ENCODE peak calls at places on chromosomes 3 and 15, in nine cellular contexts. One of them, this sample, is unnamed.
A peak's percentile ranks its signal among the peaks of the same experiment; 100 is the strongest.

GRCh38 chr3:184145120-184145524 is 10.0 kb downstream of the EIF2B5 start:
- DNase-seq in right atrium auricular region: no peak
- DNase-seq in mesendoderm: peak; percentile 79
- DNase-seq in mucosa of descending colon: no peak
- DNase-seq in ovary: no peak
- DNase-seq in colonic mucosa: peak; percentile 69
- DNase-seq in CD8-positive, alpha-beta memory T cell: no peak
- DNase-seq in HCT116: no peak
- DNase-seq in left ventricle myocardium inferior: peak; percentile 45
- DNase-seq in this sample: no peak

GRCh38 chr15:89768071-89768500 is 8.0 kb upstream of the MESP2 start:
- DNase-seq in left ventricle myocardium inferior: no peak
- DNase-seq in HCT116: no peak
- DNase-seq in mesendoderm: no peak
- DNase-seq in colonic mucosa: peak; percentile 55
- DNase-seq in CD8-positive, alpha-beta memory T cell: no peak
- DNase-seq in ovary: no peak
- DNase-seq in mucosa of descending colon: peak; percentile 66
- DNase-seq in right atrium auricular region: peak; percentile 69
- DNase-seq in this sample: no peak

GRCh38 chr3:196517142-196517808 is 2.1 kb upstream of the SMCO1 start:
- DNase-seq in left ventricle myocardium inferior: no peak
- DNase-seq in mucosa of descending colon: no peak
- DNase-seq in mesendoderm: no peak
- DNase-seq in CD8-positive, alpha-beta memory T cell: no peak
- DNase-seq in ovary: no peak
- DNase-seq in colonic mucosa: no peak
- DNase-seq in right atrium auricular region: no peak
- DNase-seq in HCT116: no peak
- DNase-seq in this sample: no peak

GRCh38 chr3:101204246-101204645 is 116.1 kb downstream of the IMPG2 start:
- DNase-seq in ovary: peak; percentile 32
- DNase-seq in CD8-positive, alpha-beta memory T cell: no peak
- DNase-seq in left ventricle myocardium inferior: no peak
- DNase-seq in HCT116: no peak
- DNase-seq in colonic mucosa: no peak
- DNase-seq in mesendoderm: no peak
- DNase-seq in mucosa of descending colon: no peak
- DNase-seq in right atrium auricular region: no peak
- DNase-seq in this sample: no peak

GRCh38 chr3:37182816-37183215 is 8.4 kb upstream of the LRRFIP2 start:
- DNase-seq in left ventricle myocardium inferior: no peak
- DNase-seq in colonic mucosa: no peak
- DNase-seq in ovary: no peak
- DNase-seq in CD8-positive, alpha-beta memory T cell: no peak
- DNase-seq in mesendoderm: no peak
- DNase-seq in mucosa of descending colon: no peak
- DNase-seq in right atrium auricular region: no peak
- DNase-seq in HCT116: no peak
- DNase-seq in this sample: no peak

GRCh38 chr3:58994746-58995330 is 55.0 kb downstream of the CFAP20DC start:
- DNase-seq in left ventricle myocardium inferior: no peak
- DNase-seq in CD8-positive, alpha-beta memory T cell: no peak
- DNase-seq in mesendoderm: peak; percentile 77
- DNase-seq in HCT116: peak; percentile 60
- DNase-seq in ovary: no peak
- DNase-seq in right atrium auricular region: no peak
- DNase-seq in colonic mucosa: peak; percentile 67
- DNase-seq in mucosa of descending colon: no peak
- DNase-seq in this sample: no peak

GRCh38 chr3:13147344-13147743 is 74.1 kb upstream of the IQSEC1 start:
- DNase-seq in colonic mucosa: no peak
- DNase-seq in left ventricle myocardium inferior: no peak
- DNase-seq in mesendoderm: no peak
- DNase-seq in ovary: no peak
- DNase-seq in HCT116: no peak
- DNase-seq in right atrium auricular region: no peak
- DNase-seq in mucosa of descending colon: no peak
- DNase-seq in CD8-positive, alpha-beta memory T cell: no peak
- DNase-seq in this sample: no peak

GRCh38 chr15:93087825-93088199 is 1.2 kb downstream of the RGMA start:
- DNase-seq in mucosa of descending colon: no peak
- DNase-seq in mesendoderm: peak; percentile 83
- DNase-seq in left ventricle myocardium inferior: peak; percentile 78
- DNase-seq in HCT116: peak; percentile 22
- DNase-seq in colonic mucosa: peak; percentile 78
- DNase-seq in right atrium auricular region: peak; percentile 93
- DNase-seq in CD8-positive, alpha-beta memory T cell: peak; percentile 59
- DNase-seq in ovary: peak; percentile 82
- DNase-seq in this sample: peak; percentile 74

GRCh38 chr3:192904632-192905289 is 12.9 kb downstream of the MB21D2 start:
- DNase-seq in right atrium auricular region: no peak
- DNase-seq in mucosa of descending colon: no peak
- DNase-seq in HCT116: no peak
- DNase-seq in ovary: no peak
- DNase-seq in colonic mucosa: no peak
- DNase-seq in CD8-positive, alpha-beta memory T cell: no peak
- DNase-seq in mesendoderm: no peak
- DNase-seq in left ventricle myocardium inferior: no peak
- DNase-seq in this sample: no peak

GRCh38 chr15:92809880-92810361 is 90.2 kb upstream of the CHD2 start:
- DNase-seq in right atrium auricular region: peak; percentile 70
- DNase-seq in colonic mucosa: peak; percentile 63
- DNase-seq in ovary: no peak
- DNase-seq in mesendoderm: peak; percentile 62
- DNase-seq in mucosa of descending colon: no peak
- DNase-seq in left ventricle myocardium inferior: no peak
- DNase-seq in CD8-positive, alpha-beta memory T cell: no peak
- DNase-seq in HCT116: no peak
- DNase-seq in this sample: peak; percentile 69

DNA sequence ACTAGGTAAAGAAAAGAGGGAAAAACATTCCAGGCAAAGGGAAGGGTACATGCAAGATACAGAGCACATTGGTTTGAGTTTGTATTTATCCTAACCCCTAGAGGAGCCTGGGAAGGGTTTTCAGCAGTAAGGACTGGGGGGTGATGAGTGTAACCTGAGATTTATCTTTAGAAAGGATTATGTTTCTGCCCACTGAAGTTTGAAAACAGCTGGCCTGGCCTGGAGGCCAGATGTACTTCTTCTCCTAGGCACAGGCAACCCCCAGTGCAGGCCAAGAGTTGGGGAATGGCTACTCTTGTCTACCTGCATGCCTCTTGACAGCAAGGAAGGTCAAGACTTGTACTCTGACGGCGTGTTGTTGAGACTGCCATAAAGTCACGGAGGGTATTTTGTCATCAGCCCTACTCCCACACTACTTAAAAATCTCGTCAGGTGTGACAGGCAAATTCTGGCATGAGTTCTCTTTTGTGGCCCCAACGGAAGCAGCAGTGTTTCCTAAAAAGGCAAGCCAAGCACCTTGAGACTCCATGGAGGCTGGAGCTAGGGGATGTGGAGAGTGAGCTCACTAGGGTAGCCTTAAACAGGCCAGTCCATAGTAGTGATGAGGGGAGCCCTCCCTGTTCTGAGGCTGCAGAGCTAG is 241.5 kb upstream of the WNT5A start:
- DNase-seq in left ventricle myocardium inferior: no peak
- DNase-seq in colonic mucosa: no peak
- DNase-seq in mesendoderm: no peak
- DNase-seq in CD8-positive, alpha-beta memory T cell: no peak
- DNase-seq in mucosa of descending colon: no peak
- DNase-seq in right atrium auricular region: no peak
- DNase-seq in HCT116: no peak
- DNase-seq in ovary: no peak
- DNase-seq in this sample: no peak
- H3K4me1 ChIP-seq in left ventricle myocardium inferior: no peaks in the 10 kb centered on the region
- H3K4me1 ChIP-seq in colonic mucosa: no peaks in the 10 kb centered on the region
- H3K4me1 ChIP-seq in mesendoderm: peaks cover 4% of the 10 kb centered on the region
- H3K4me1 ChIP-seq in CD8-positive, alpha-beta memory T cell: no peaks in the 10 kb centered on the region
- H3K4me1 ChIP-seq in mucosa of descending colon: no peaks in the 10 kb centered on the region
- H3K4me1 ChIP-seq in right atrium auricular region: no peaks in the 10 kb centered on the region
- H3K4me1 ChIP-seq in HCT116: no peaks in the 10 kb centered on the region
- H3K4me1 ChIP-seq in ovary: peaks cover 1% of the 10 kb centered on the region
- H3K4me1 ChIP-seq in this sample: no peaks in the 10 kb centered on the region

GRCh38 chr3:35223636-35224035 is 415.7 kb upstream of the ARPP21 start:
- DNase-seq in colonic mucosa: no peak
- DNase-seq in ovary: no peak
- DNase-seq in mesendoderm: no peak
- DNase-seq in CD8-positive, alpha-beta memory T cell: no peak
- DNase-seq in left ventricle myocardium inferior: no peak
- DNase-seq in HCT116: no peak
- DNase-seq in mucosa of descending colon: no peak
- DNase-seq in right atrium auricular region: no peak
- DNase-seq in this sample: no peak

DNA sequence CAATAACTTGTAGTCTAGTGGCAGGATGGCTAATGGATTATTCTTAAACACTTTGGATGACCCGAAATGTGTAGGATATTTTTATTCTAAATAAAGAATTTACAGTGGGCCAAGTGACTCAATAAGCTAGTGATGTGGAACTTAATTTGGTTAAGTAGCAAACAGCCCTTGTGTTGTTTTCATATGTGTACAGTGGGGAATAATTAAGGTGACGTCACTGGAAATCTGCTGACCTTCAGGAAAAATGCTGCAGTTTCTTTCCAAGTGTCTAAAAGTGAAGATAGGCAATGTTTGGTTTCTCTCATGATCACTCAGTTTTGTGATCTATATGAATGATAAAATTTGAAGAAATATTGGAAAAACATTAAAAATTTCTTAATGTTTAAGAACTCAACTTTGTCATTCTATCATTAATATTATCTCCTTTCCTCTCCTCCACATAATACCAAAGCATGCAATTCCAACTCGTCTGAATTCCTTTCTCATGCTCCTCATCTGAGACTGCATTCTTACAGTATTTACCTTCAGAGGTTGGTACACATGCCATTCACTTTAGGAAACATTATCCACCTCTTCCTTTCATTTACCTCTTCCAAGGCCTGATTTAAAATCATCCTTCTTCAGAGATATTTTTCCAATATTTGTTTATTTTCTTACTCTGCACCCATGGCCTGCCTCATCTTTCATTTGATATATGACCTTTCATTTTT is 414.6 kb upstream of the ARPP21 start:
- DNase-seq in CD8-positive, alpha-beta memory T cell: no peak
- DNase-seq in HCT116: no peak
- DNase-seq in right atrium auricular region: no peak
- DNase-seq in ovary: no peak
- DNase-seq in mucosa of descending colon: no peak
- DNase-seq in colonic mucosa: no peak
- DNase-seq in left ventricle myocardium inferior: no peak
- DNase-seq in mesendoderm: no peak
- DNase-seq in this sample: no peak
- H3K4me1 ChIP-seq in CD8-positive, alpha-beta memory T cell: no peaks in the 10 kb centered on the region
- H3K4me1 ChIP-seq in HCT116: no peaks in the 10 kb centered on the region
- H3K4me1 ChIP-seq in right atrium auricular region: no peaks in the 10 kb centered on the region
- H3K4me1 ChIP-seq in ovary: no peaks in the 10 kb centered on the region
- H3K4me1 ChIP-seq in mucosa of descending colon: no peaks in the 10 kb centered on the region
- H3K4me1 ChIP-seq in colonic mucosa: no peaks in the 10 kb centered on the region
- H3K4me1 ChIP-seq in left ventricle myocardium inferior: no peaks in the 10 kb centered on the region
- H3K4me1 ChIP-seq in mesendoderm: no peaks in the 10 kb centered on the region
- H3K4me1 ChIP-seq in this sample: no peaks in the 10 kb centered on the region

GRCh38 chr3:14434105-14434504 is 31.7 kb downstream of the SLC6A6 start:
- DNase-seq in CD8-positive, alpha-beta memory T cell: no peak
- DNase-seq in HCT116: no peak
- DNase-seq in mucosa of descending colon: peak; percentile 54
- DNase-seq in mesendoderm: no peak
- DNase-seq in colonic mucosa: no peak
- DNase-seq in left ventricle myocardium inferior: no peak
- DNase-seq in ovary: no peak
- DNase-seq in right atrium auricular region: no peak
- DNase-seq in this sample: peak; percentile 87
- H3K4me1 ChIP-seq in CD8-positive, alpha-beta memory T cell: peaks cover 72% of the 10 kb centered on the region
- H3K4me1 ChIP-seq in HCT116: peaks cover 66% of the 10 kb centered on the region
- H3K4me1 ChIP-seq in mucosa of descending colon: peaks cover 32% of the 10 kb centered on the region
- H3K4me1 ChIP-seq in mesendoderm: peaks cover 8% of the 10 kb centered on the region
- H3K4me1 ChIP-seq in colonic mucosa: peaks cover 24% of the 10 kb centered on the region
- H3K4me1 ChIP-seq in left ventricle myocardium inferior: peaks cover 96% of the 10 kb centered on the region
- H3K4me1 ChIP-seq in ovary: peaks cover 38% of the 10 kb centered on the region
- H3K4me1 ChIP-seq in right atrium auricular region: no peaks in the 10 kb centered on the region
- H3K4me1 ChIP-seq in this sample: peaks cover 87% of the 10 kb centered on the region

DNA sequence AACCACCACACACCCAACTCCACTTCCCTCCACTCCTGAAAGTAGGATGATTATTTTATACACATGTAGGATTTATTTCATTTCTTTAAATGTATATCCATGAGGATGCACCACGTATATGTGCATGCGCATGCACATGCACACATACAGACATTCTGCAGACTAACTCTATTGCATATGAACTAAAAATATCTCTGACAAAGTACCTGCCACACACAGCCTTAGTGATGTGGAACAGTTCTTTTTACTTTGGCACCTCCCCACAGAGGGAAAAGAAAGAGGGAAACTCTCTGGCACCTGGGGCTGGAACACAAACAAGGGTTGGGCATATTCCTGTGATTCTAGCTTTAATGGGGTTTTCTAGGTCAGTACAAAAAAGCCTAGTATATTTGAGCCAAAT is 138.2 kb downstream of the CLASP2 start:
- DNase-seq in mucosa of descending colon: no peak
- DNase-seq in ovary: no peak
- DNase-seq in HCT116: no peak
- DNase-seq in mesendoderm: no peak
- DNase-seq in CD8-positive, alpha-beta memory T cell: no peak
- DNase-seq in right atrium auricular region: no peak
- DNase-seq in left ventricle myocardium inferior: no peak
- DNase-seq in colonic mucosa: no peak
- DNase-seq in this sample: no peak
- H3K4me1 ChIP-seq in mucosa of descending colon: no peaks in the 10 kb centered on the region
- H3K4me1 ChIP-seq in ovary: no peaks in the 10 kb centered on the region
- H3K4me1 ChIP-seq in HCT116: peaks cover 8% of the 10 kb centered on the region
- H3K4me1 ChIP-seq in mesendoderm: no peaks in the 10 kb centered on the region
- H3K4me1 ChIP-seq in CD8-positive, alpha-beta memory T cell: no peaks in the 10 kb centered on the region
- H3K4me1 ChIP-seq in right atrium auricular region: no peaks in the 10 kb centered on the region
- H3K4me1 ChIP-seq in left ventricle myocardium inferior: peaks cover 12% of the 10 kb centered on the region
- H3K4me1 ChIP-seq in colonic mucosa: no peaks in the 10 kb centered on the region
- H3K4me1 ChIP-seq in this sample: peaks cover 11% of the 10 kb centered on the region

DNA sequence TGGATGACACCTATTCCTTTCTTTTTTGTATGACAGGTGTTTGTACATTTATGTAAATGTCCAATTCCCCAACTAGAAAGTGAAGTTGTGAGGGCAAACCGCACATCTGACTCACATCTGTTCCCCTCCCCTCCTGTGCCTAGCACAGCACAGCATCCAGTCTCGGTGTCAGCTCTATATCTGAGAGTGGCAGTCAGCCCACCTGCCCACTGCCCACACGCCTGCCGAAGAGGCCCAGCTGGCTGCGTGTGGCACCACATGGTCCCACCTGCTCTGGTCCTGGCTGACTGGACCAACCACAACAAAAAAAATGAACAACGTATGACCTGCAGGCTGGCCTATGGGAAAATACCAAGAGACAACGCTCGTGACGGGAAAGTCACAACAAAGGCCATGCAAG is 62.8 kb downstream of the XXYLT1 start:
- DNase-seq in left ventricle myocardium inferior: no peak
- DNase-seq in mesendoderm: no peak
- DNase-seq in CD8-positive, alpha-beta memory T cell: no peak
- DNase-seq in HCT116: no peak
- DNase-seq in right atrium auricular region: no peak
- DNase-seq in colonic mucosa: peak; percentile 18
- DNase-seq in mucosa of descending colon: no peak
- DNase-seq in ovary: no peak
- DNase-seq in this sample: no peak
- H3K4me1 ChIP-seq in left ventricle myocardium inferior: peaks cover 55% of the 10 kb centered on the region
- H3K4me1 ChIP-seq in mesendoderm: peaks cover 12% of the 10 kb centered on the region
- H3K4me1 ChIP-seq in CD8-positive, alpha-beta memory T cell: no peaks in the 10 kb centered on the region
- H3K4me1 ChIP-seq in HCT116: peaks cover 38% of the 10 kb centered on the region
- H3K4me1 ChIP-seq in right atrium auricular region: no peaks in the 10 kb centered on the region
- H3K4me1 ChIP-seq in colonic mucosa: no peaks in the 10 kb centered on the region
- H3K4me1 ChIP-seq in mucosa of descending colon: peaks cover 13% of the 10 kb centered on the region
- H3K4me1 ChIP-seq in ovary: peaks cover 34% of the 10 kb centered on the region
- H3K4me1 ChIP-seq in this sample: peaks cover 33% of the 10 kb centered on the region

GRCh38 chr3:3560566-3561336 is 238.5 kb upstream of the LRRN1 start:
- DNase-seq in HCT116: no peak
- DNase-seq in mesendoderm: peak; percentile 74
- DNase-seq in right atrium auricular region: no peak
- DNase-seq in colonic mucosa: no peak
- DNase-seq in mucosa of descending colon: no peak
- DNase-seq in CD8-positive, alpha-beta memory T cell: no peak
- DNase-seq in ovary: no peak
- DNase-seq in left ventricle myocardium inferior: no peak
- DNase-seq in this sample: no peak
- H3K4me1 ChIP-seq in HCT116: no peaks in the 10 kb centered on the region
- H3K4me1 ChIP-seq in mesendoderm: no peaks in the 10 kb centered on the region
- H3K4me1 ChIP-seq in right atrium auricular region: no peaks in the 10 kb centered on the region
- H3K4me1 ChIP-seq in colonic mucosa: no peaks in the 10 kb centered on the region
- H3K4me1 ChIP-seq in mucosa of descending colon: no peaks in the 10 kb centered on the region
- H3K4me1 ChIP-seq in CD8-positive, alpha-beta memory T cell: no peaks in the 10 kb centered on the region
- H3K4me1 ChIP-seq in ovary: no peaks in the 10 kb centered on the region
- H3K4me1 ChIP-seq in left ventricle myocardium inferior: no peaks in the 10 kb centered on the region
- H3K4me1 ChIP-seq in this sample: no peaks in the 10 kb centered on the region